ENCODE peak calls at places on chromosomes 4 and X, in five cellular contexts. W, F, O, X and P are unnamed samples. For H3K4me1, the result is how much of the 10 kb centered on the place peaks cover.

GRCh38 chrX:27660878-27661277 is 70.7 kb downstream of the DCAF8L2 start:
- DNase-seq in F (no peak), O (no peak), X (no peak), W (no peak), P (no peak)

GRCh38 chr4:48986654-48987164 is 634 bp downstream of the CWH43 start:
- DNase-seq in O (no peak), X (no peak), W (no peak), F (peak), P (no peak)

GRCh38 chr4:159766241-159766640 is 663.4 kb downstream of the RAPGEF2 start:
- DNase-seq in X (no peak), W (no peak), F (no peak), O (no peak), P (no peak)

GRCh38 chrX:30262763-30263162 is 15.8 kb downstream of the MAGEB1 start:
- DNase-seq in X (no peak), F (no peak), O (no peak), W (no peak), P (no peak)

GRCh38 chrX:9708923-9709553 is 56.6 kb downstream of the GPR143 start:
- DNase-seq in O (peak), W (peak), F (peak), X (peak), P (peak)

GRCh38 chrX:16920116-16920515 is 26.3 kb upstream of the REPS2 start:
- DNase-seq in X (no peak), O (no peak), F (no peak), W (no peak), P (no peak)

GRCh38 chr4:173878701-173879100 is 348.7 kb upstream of the HAND2 start:
- DNase-seq in O (peak), F (no peak), W (peak), X (no peak), P (peak)

GRCh38 chr4:164716901-164717300 is 37.0 kb upstream of the SMIM31 start:
- DNase-seq in O (peak), X (no peak), F (no peak), W (no peak), P (no peak)

GRCh38 chr4:47451657-47452056 is 11.8 kb downstream of the COMMD8 start:
- DNase-seq in X (no peak), F (no peak), W (no peak), O (no peak), P (no peak)

DNA sequence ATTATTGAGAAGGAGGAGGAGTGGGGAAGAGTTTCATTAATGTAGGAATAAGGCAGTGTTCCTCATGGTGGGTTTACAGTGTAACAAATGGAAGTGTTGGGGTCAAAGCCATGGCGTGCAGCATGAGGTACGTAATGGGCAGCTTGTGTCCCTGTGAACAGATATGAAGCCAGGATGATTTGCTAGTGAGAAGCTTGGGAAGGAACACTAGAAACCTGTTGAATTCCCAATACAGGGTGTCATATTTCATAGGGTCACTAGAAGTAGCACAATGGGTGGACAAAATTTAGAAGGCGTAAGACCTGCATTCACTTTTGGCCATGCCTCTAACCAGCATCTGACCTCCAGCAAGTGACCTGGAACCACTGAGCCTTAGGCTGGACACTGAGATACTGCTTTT is 6.8 kb downstream of the PYURF start:
- DNase-seq in F (no peak), O (no peak), W (no peak), X (no peak), P (no peak)
- H3K4me1 ChIP-seq in F (under half), O (under half), W (under half), X (under half), P (under half)

DNA sequence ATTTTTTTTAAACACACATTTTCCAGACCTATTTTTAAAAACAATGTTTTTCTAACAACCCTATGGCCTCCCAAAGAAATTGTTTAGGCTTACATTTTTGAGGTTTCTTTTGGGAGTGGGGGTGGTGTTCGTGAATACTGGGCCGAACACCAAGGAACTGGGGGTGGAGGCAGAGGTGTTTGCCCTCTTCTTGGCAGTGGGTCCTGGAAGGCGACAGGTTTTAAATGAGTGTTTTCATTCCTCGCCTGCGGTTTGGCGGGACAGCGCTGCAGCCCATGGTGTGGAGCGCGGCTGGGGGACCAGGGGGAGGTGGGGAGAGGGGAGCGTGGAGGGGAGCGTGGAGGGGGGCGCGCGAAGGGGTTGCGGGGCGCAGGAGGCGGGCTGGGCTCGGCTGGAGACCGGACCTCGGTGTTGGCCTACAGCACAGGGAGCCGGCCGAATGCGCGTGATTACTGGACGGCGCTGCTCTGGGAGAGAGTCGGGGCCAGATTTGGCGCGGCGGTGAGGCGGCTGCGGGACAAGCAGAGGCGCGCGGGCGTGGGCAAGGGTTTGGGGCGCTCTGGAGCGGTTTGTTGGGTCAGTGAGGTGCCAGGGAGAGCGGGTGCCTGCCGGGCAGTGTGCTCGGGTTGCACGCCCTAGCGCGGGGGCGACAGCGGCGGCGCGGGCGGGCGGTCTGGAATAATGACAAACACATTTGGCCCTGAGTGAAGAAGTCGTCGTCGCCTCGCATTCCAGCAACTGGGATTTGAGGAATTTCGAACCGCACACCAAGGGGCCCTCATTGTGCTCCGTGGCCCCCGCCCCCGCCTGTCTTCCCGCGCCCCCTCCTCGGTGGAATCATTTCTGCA is 762 bp downstream of the PDGFRA start:
- DNase-seq in W (no peak), F (no peak), O (peak), X (peak), P (peak)
- H3K27ac ChIP-seq in W (peak), F (no peak), O (peak), X (peak), P (peak)

GRCh38 chr4:101258782-101259353 is 88.5 kb downstream of the PPP3CA start:
- DNase-seq in W (no peak), O (no peak), X (no peak), F (no peak), P (no peak)
- H3K4me1 ChIP-seq in W (under half), O (under half), X (under half), F (under half), P (under half)

GRCh38 chr4:122920473-122920872 is 1.9 kb downstream of the NUDT6 start:
- DNase-seq in O (no peak), X (no peak), F (no peak), W (no peak), P (no peak)
- H3K27ac ChIP-seq in O (no peak), X (no peak), F (no peak), W (no peak), P (no peak)

GRCh38 chr4:87042221-87042620 is 107.4 kb downstream of the AFF1 start:
- DNase-seq in F (no peak), X (no peak), W (no peak), O (no peak), P (no peak)

GRCh38 chr4:87042986-87043820 is 108.4 kb downstream of the AFF1 start:
- DNase-seq in F (no peak), O (no peak), X (no peak), W (no peak), P (no peak)

GRCh38 chr4:87046111-87046510 is 111.3 kb downstream of the AFF1 start:
- DNase-seq in F (no peak), W (no peak), O (no peak), X (no peak), P (no peak)

GRCh38 chr4:87045659-87046058 is 110.8 kb downstream of the AFF1 start:
- DNase-seq in O (no peak), X (no peak), F (no peak), W (no peak), P (no peak)

DNA sequence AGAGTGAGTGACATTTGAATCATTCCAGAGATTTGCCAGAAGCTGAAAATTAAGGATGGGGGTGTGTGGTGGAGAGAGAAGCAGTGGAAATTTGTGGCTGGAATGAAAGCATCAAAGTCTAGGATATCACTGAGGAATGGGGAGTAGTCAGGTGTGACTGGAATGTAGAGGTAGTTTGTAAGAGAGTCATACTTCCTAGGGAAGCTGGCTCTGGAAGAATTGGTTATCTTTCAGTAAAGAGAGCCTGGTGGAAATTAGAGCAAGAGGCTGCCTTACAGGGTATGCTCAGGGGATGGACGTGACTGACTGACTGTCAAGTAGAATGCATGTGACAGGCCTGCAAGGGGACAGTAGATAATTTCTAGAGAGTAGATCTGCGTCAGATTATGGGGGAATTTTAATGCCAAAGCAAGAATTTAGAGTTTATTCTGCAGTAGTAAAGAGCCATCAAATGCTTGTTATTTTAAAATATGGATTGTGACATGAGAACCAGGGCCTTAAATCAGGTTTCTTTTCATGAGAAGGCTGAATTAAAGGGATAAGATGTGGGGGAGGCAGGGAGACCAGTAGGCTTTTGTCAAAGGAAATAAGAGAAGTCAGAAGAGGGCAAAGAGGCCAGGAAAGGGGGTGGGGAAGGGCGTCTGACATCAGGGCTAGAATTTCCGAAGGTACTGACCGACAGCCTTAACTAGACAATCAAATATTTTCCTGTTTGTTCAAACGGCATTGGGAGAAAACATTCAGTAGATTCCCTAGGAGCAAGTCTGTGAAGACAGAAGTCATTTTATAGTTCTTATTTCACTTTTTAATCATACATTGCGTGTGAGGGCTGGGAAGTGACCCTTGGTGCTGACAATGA is 109.9 kb downstream of the AFF1 start:
- DNase-seq in X (no peak), O (no peak), W (peak), F (no peak), P (no peak)
- H3K4me1 ChIP-seq in X (under half), O (under half), W (half or more), F (under half), P (under half)

GRCh38 chr4:7893539-7893938 is 46.1 kb downstream of the AFAP1 start:
- DNase-seq in X (no peak), W (no peak), O (no peak), F (no peak), P (peak)

GRCh38 chr4:7894098-7894676 is 45.5 kb downstream of the AFAP1 start:
- DNase-seq in X (no peak), O (no peak), F (no peak), W (no peak), P (no peak)

GRCh38 chr4:7890635-7891393 is 48.8 kb downstream of the AFAP1 start:
- DNase-seq in O (no peak), W (no peak), F (peak), X (no peak), P (no peak)

GRCh38 chr4:7894677-7895181 is 44.9 kb downstream of the AFAP1 start:
- DNase-seq in X (no peak), F (no peak), W (no peak), O (no peak), P (peak)

DNA sequence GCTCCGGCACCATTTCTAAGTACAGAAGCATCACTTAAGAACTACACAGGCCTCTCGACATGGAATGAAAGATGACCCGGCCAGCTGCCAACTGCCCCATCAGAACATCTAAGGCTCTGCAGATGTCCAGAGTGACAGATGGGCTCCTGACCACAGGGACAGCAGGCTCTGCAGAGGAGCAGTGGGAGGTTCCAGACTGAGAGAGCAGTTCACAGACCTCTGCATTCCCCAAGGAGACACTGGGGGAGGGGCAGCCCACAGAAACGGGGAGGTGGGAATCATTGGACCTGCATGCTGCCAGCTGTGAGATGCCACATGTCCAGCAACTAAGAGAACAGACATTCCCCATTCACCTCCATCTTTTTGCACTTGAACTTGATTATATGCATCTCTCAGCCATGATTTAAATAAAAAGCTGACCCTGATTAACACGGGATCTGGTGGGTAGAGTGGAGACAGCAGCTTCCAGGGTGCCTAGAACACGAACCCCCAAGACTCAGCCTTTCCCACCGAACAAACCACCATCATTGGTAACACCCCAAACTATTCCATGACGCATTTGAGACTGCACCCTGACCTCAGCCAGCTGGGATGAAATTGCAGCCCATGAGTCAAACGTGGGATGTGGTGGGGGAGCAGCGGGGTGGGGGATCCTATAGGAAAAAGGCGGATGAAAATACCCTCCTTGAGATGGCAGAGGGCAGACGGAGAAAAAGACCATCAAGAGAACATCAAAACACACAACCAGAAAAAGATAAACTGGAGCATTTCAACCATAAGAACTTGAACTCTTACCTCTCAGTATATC is 47.2 kb downstream of the AFAP1 start:
- DNase-seq in X (no peak), F (no peak), O (no peak), W (no peak), P (peak)
- H3K27ac ChIP-seq in X (no peak), F (no peak), O (no peak), W (no peak), P (no peak)

DNA sequence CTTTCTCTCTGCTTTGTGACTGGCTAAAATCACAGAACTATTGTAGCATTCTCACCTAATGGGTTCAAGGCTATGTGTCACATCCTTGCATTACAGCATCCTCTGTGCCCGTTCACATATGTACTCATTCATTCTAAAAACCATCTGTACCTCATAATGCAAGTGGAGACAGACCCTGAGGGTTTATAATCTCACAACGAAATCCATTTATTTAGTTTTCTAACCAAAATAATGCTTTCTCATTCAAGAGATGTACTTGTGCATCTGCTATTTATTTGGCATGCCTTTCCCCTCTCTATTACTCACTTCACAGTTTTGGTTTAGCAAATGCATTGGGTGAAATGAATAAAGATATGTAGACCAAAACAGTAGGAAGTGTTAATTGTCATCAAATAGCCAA is 261.5 kb downstream of the DCHS2 start:
- DNase-seq in X (no peak), F (no peak), O (no peak), W (no peak), P (no peak)
- H3K4me1 ChIP-seq in X (under half), F (under half), O (under half), W (under half), P (under half)